ENCODE peak calls at places on chromosomes 12 and 14, in six cellular contexts. One of them, this sample, is unnamed.

GRCh38 chr14:55398679-55399078 is 13.0 kb downstream of the ATG14 start:
- DNase-seq in H1: no peak
- DNase-seq in K562: no peak
- DNase-seq in GM12878: no peak
- DNase-seq in HepG2: no peak
- DNase-seq in HCT116: peak; percentile 73
- DNase-seq in this sample: no peak

GRCh38 chr14:103886304-103887169 is 39.2 kb upstream of the PPP1R13B start:
- DNase-seq in K562: peak; percentile 27
- DNase-seq in HepG2: peak; percentile 76
- DNase-seq in GM12878: no peak
- DNase-seq in H1: no peak
- DNase-seq in HCT116: no peak
- DNase-seq in this sample: no peak

GRCh38 chr12:39451977-39452376 is 9.1 kb upstream of the KIF21A start:
- DNase-seq in HCT116: no peak
- DNase-seq in K562: no peak
- DNase-seq in HepG2: no peak
- DNase-seq in GM12878: no peak
- DNase-seq in H1: no peak
- DNase-seq in this sample: peak; percentile 70

GRCh38 chr12:102462803-102463499 is 17.4 kb downstream of the IGF1 start:
- DNase-seq in HepG2: no peak
- DNase-seq in HCT116: no peak
- DNase-seq in K562: no peak
- DNase-seq in GM12878: no peak
- DNase-seq in H1: no peak
- DNase-seq in this sample: no peak

GRCh38 chr14:37417151-37417550 is 177.9 kb downstream of the FOXA1 start:
- DNase-seq in HCT116: no peak
- DNase-seq in K562: no peak
- DNase-seq in H1: no peak
- DNase-seq in HepG2: no peak
- DNase-seq in GM12878: no peak
- DNase-seq in this sample: no peak

GRCh38 chr12:48165089-48166031 is 8.0 kb upstream of the ASB8 start:
- DNase-seq in HCT116: peak; percentile 57
- DNase-seq in K562: peak; percentile 58
- DNase-seq in GM12878: peak; percentile 45
- DNase-seq in H1: no peak
- DNase-seq in HepG2: peak; percentile 44
- DNase-seq in this sample: peak; percentile 52

GRCh38 chr12:84638811-84639368 is 273.7 kb downstream of the SLC6A15 start:
- DNase-seq in K562: no peak
- DNase-seq in H1: no peak
- DNase-seq in GM12878: no peak
- DNase-seq in HepG2: no peak
- DNase-seq in HCT116: no peak
- DNase-seq in this sample: no peak

GRCh38 chr14:20440882-20441281 is 4.9 kb upstream of the KLHL33 start:
- DNase-seq in K562: no peak
- DNase-seq in GM12878: no peak
- DNase-seq in H1: no peak
- DNase-seq in HCT116: no peak
- DNase-seq in HepG2: no peak
- DNase-seq in this sample: no peak

DNA sequence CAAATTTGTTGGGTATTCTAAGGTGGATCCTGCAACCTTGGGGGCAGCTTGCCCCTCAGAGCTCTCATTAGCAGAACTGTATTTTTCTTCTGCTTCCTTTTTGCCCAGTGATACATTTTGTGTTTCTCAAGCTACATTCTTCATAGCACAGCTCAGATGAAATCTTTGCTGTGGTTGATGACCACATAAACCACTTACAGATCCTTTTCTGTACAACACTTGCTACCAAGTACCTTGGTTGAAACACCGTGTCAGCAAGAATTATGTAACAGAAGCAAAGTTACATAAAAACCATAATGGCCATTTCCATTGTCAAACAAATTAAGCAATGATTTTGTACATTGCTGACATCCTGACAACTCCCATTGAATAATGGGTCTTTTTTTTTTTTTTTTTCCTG is 9.7 kb upstream of the PLBD1 start:
- DNase-seq in HCT116: no peak
- DNase-seq in K562: no peak
- DNase-seq in H1: no peak
- DNase-seq in GM12878: peak; percentile 25
- DNase-seq in HepG2: no peak
- DNase-seq in this sample: no peak
- TF ChIP-seq ZNF274 in HCT116: no peak
- TF ChIP-seq ZNF274 in K562: no peak
- TF ChIP-seq ZNF274 in H1: no peak
- TF ChIP-seq ZNF274 in GM12878: no peak
- TF ChIP-seq ZNF274 in HepG2: no peak
- TF ChIP-seq ZNF274 in this sample: no peak

GRCh38 chr12:96500686-96501085 is 11.3 kb downstream of the CFAP54 start:
- DNase-seq in H1: no peak
- DNase-seq in HCT116: no peak
- DNase-seq in K562: no peak
- DNase-seq in GM12878: no peak
- DNase-seq in HepG2: no peak
- DNase-seq in this sample: no peak

GRCh38 chr12:96501908-96502307 is 12.5 kb downstream of the CFAP54 start:
- DNase-seq in HepG2: no peak
- DNase-seq in GM12878: no peak
- DNase-seq in H1: no peak
- DNase-seq in HCT116: no peak
- DNase-seq in K562: peak; percentile 45
- DNase-seq in this sample: no peak

GRCh38 chr12:96502477-96502876 is 13.1 kb downstream of the CFAP54 start:
- DNase-seq in HCT116: no peak
- DNase-seq in K562: peak; percentile 22
- DNase-seq in H1: no peak
- DNase-seq in GM12878: peak; percentile 78
- DNase-seq in HepG2: no peak
- DNase-seq in this sample: no peak

GRCh38 chr12:96502949-96503532 is 13.7 kb downstream of the CFAP54 start:
- DNase-seq in H1: no peak
- DNase-seq in HCT116: no peak
- DNase-seq in K562: no peak
- DNase-seq in GM12878: no peak
- DNase-seq in HepG2: no peak
- DNase-seq in this sample: no peak

DNA sequence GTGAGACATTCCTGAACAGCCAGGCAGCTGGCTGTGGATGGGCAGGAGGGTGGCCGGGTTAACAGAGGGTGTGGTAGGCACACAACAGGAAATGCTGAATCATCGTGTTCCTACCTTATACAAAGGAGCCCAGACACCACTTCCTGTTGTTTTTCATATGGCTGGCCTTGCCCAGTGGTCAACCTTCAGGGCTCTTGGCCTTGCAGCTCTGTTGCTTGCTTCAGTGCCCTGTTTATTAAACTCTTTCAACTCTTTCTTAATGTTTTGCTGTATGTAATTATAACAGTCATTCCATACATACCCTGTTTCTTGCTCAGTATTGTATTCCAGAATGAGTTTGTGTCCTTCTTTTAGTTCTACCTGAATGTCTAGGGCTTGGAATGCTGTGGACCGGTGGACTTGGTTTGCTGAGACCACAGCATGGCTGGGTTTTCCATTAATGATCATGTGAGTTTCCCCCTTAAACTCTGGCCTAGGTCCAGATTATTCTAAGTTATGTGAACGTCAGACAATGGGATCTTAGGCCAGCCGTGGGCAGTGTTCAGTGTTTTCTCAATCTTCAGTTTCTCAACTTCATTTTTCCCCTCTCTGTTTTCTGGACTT is 11.9 kb downstream of the CFAP54 start:
- DNase-seq in K562: peak; percentile 47
- DNase-seq in GM12878: peak; percentile 69
- DNase-seq in H1: no peak
- DNase-seq in HepG2: peak; percentile 55
- DNase-seq in HCT116: peak; percentile 70
- DNase-seq in this sample: no peak
- TF ChIP-seq ZNF274 in K562: no peak
- TF ChIP-seq ZNF274 in GM12878: no peak
- TF ChIP-seq ZNF274 in H1: no peak
- TF ChIP-seq ZNF274 in HepG2: no peak
- TF ChIP-seq ZNF274 in HCT116: no peak
- TF ChIP-seq ZNF274 in this sample: no peak

GRCh38 chr12:109236257-109236656 is 72.8 kb downstream of the FOXN4 start:
- DNase-seq in H1: no peak
- DNase-seq in GM12878: no peak
- DNase-seq in HCT116: no peak
- DNase-seq in HepG2: no peak
- DNase-seq in K562: no peak
- DNase-seq in this sample: no peak
- TF ChIP-seq ZNF274 in H1: no peak
- TF ChIP-seq ZNF274 in GM12878: no peak
- TF ChIP-seq ZNF274 in HCT116: no peak
- TF ChIP-seq ZNF274 in HepG2: no peak
- TF ChIP-seq ZNF274 in K562: no peak
- TF ChIP-seq ZNF274 in this sample: no peak

DNA sequence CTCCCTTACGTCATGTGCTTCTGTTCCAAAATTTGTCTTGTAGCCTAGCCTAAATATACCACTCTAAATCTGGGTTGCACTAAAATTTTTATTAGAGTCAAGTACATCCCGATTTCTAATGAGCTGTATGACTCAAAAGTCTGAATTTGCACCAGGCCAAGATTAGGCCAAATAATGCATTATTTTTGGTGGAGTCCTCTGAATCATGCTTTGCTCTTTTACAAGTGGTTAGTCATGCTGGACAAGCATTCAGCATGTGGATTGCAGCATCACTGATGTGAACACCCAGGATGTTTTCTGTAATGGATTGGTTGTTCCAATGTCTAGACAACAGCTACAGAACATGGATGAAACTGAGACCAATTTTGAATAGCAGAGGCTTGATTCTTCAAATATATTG is 23.7 kb downstream of the HEBP1 start:
- DNase-seq in HCT116: no peak
- DNase-seq in HepG2: no peak
- DNase-seq in GM12878: no peak
- DNase-seq in K562: no peak
- DNase-seq in H1: no peak
- DNase-seq in this sample: no peak
- TF ChIP-seq ZNF274 in HCT116: no peak
- TF ChIP-seq ZNF274 in HepG2: no peak
- TF ChIP-seq ZNF274 in GM12878: no peak
- TF ChIP-seq ZNF274 in K562: no peak
- TF ChIP-seq ZNF274 in H1: no peak
- TF ChIP-seq ZNF274 in this sample: no peak

This sample was measured in NT2/D1.